ENCODE peak calls at places on chromosomes 7 and 10, in six cellular contexts. L, K, O, P, Z and M are unnamed samples.

GRCh38 chr7:111820621-111821020 is 258.3 kb upstream of the IMMP2L start:
- DNase-seq in P (no peak), L (no peak), O (no peak), K (no peak), Z (no peak), M (no peak)

GRCh38 chr7:120089968-120090367 is 183.0 kb upstream of the KCND2 start:
- DNase-seq in K (no peak), P (no peak), Z (no peak), L (no peak), O (no peak), M (no peak)

GRCh38 chr10:27536437-27536836 is 32.3 kb downstream of the RAB18 start:
- DNase-seq in Z (no peak), K (no peak), P (no peak), O (no peak), L (no peak), M (no peak)

GRCh38 chr7:10360050-10360449 is 613.6 kb upstream of the PHF14 start:
- DNase-seq in Z (no peak), K (no peak), P (no peak), L (no peak), O (no peak), M (no peak)

GRCh38 chr7:92057375-92057774 is 76.9 kb downstream of the CYP51A1 start:
- DNase-seq in P (no peak), O (no peak), L (no peak), Z (peak; percentile 84), K (peak; percentile 25), M (no peak)

GRCh38 chr10:34116220-34116623 is 698.9 kb downstream of the PARD3 start:
- DNase-seq in Z (no peak), P (no peak), K (no peak), O (no peak), L (no peak), M (no peak)

GRCh38 chr10:133388265-133388972 is 5.5 kb upstream of the MTG1 start:
- DNase-seq in K (no peak), Z (no peak), O (no peak), L (peak; percentile 52), P (peak; percentile 52), M (no peak)

GRCh38 chr7:142696456-142697179 is 52.7 kb upstream of the PRSS1 start:
- DNase-seq in Z (no peak), O (no peak), L (no peak), K (no peak), P (no peak), M (no peak)

GRCh38 chr7:130207642-130208041 is at the start of gene SSMEM1:
- DNase-seq in P (no peak), Z (no peak), L (no peak), O (no peak), K (no peak), M (no peak)

GRCh38 chr10:34407227-34407626 is 407.9 kb downstream of the PARD3 start:
- DNase-seq in L (no peak), K (no peak), O (no peak), Z (no peak), P (no peak), M (no peak)

GRCh38 chr7:148664319-148664718 is 34.4 kb upstream of the CUL1 start:
- DNase-seq in L (no peak), Z (no peak), O (no peak), P (peak; percentile 82), K (no peak), M (no peak)

GRCh38 chr7:151883872-151884271 is 7.0 kb upstream of the PRKAG2 start:
- DNase-seq in P (peak; percentile 15), Z (no peak), L (peak; percentile 27), O (no peak), K (no peak), M (no peak)

GRCh38 chr7:139396323-139396951 is 36.7 kb downstream of the LUC7L2 start:
- DNase-seq in O (no peak), L (no peak), Z (no peak), P (no peak), K (no peak), M (no peak)

GRCh38 chr7:151408839-151409554 is 841 bp downstream of the WDR86 start:
- DNase-seq in P (peak; percentile 81), O (peak; percentile 91), Z (no peak), K (peak; percentile 68), L (peak; percentile 68), M (peak; percentile 43)

GRCh38 chr7:25579688-25580075 is 351.4 kb upstream of the NPVF start:
- DNase-seq in O (no peak), Z (no peak), K (no peak), L (no peak), P (no peak), M (no peak)

GRCh38 chr7:108015740-108016139 is 12.8 kb upstream of the LAMB1 start:
- DNase-seq in P (no peak), Z (no peak), K (no peak), O (no peak), L (no peak), M (no peak)

GRCh38 chr7:22154130-22154529 is 202.8 kb downstream of the RAPGEF5 start:
- DNase-seq in K (peak; percentile 71), O (no peak), Z (no peak), P (no peak), L (no peak), M (no peak)

GRCh38 chr10:132467464-132468149 is 70.0 kb upstream of the INPP5A start:
- DNase-seq in L (no peak), P (peak; percentile 81), K (no peak), O (peak; percentile 43), Z (peak; percentile 69), M (no peak)

GRCh38 chr10:76779163-76779820 is 858.3 kb downstream of the KCNMA1 start:
- DNase-seq in P (no peak), O (no peak), L (no peak), Z (no peak), K (peak; percentile 68), M (peak; percentile 22)

GRCh38 chr7:40499718-40500117 is 364.9 kb downstream of the SUGCT start:
- DNase-seq in K (no peak), O (no peak), Z (no peak), L (no peak), P (no peak), M (no peak)

GRCh38 chr7:134892002-134892693 is 94.2 kb upstream of the AGBL3 start:
- DNase-seq in P (no peak), K (peak; percentile 37), Z (no peak), L (no peak), O (no peak), M (no peak)

GRCh38 chr7:107982918-107983389 is 20.0 kb downstream of the LAMB1 start:
- DNase-seq in P (no peak), Z (no peak), K (no peak), O (no peak), L (peak; percentile 82), M (no peak)

GRCh38 chr7:17640730-17641377 is 299.4 kb downstream of the SNX13 start:
- DNase-seq in O (no peak), P (no peak), Z (peak; percentile 42), K (peak; percentile 54), L (no peak), M (peak; percentile 33)

GRCh38 chr7:92880212-92881090 is 44.1 kb upstream of the CDK6 start:
- DNase-seq in K (peak; percentile 62), O (no peak), Z (peak; percentile 24), L (no peak), P (peak; percentile 59), M (peak; percentile 71)

GRCh38 chr7:54802114-54802513 is 43.1 kb upstream of the SEC61G start:
- DNase-seq in Z (no peak), K (no peak), O (no peak), L (no peak), P (no peak), M (no peak)

GRCh38 chr10:118594392-118595063 is 920 bp downstream of the PRLHR start:
- DNase-seq in L (no peak), O (no peak), K (peak; percentile 99), Z (peak; percentile 22), P (peak; percentile 72), M (peak; percentile 83)

GRCh38 chr7:18515067-18515466 is 19.5 kb downstream of the HDAC9 start:
- DNase-seq in L (no peak), O (no peak), P (no peak), Z (no peak), K (no peak), M (no peak)

GRCh38 chr10:16856567-16856966 is 39.3 kb upstream of the RSU1 start:
- DNase-seq in O (no peak), P (no peak), K (peak; percentile 9), L (no peak), Z (no peak), M (no peak)

DNA sequence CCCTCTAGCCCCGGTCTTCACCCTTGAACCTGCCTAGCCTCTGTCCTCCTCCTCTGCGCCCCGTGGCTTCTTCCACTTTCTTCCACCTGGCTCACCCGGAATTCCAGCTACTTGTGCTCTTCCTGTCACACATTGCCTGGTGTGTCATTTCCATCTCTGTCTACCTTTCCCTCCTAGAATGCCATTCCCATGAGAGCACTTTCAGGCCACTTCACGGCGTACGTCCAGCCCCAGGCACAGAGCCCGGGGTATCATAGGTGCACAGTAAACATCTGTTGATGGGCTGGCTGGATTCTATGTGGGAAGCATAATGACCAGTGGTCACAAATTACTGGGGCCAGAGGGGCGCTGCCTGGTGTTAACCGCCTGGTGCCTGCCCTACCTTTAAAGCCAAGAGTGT is 161.3 kb downstream of the CUX1 start:
- DNase-seq in K (no peak), P (no peak), O (no peak), Z (no peak), L (no peak), M (no peak)
- H3K4me1 ChIP-seq in K (no peaks in the 10 kb centered on the region), P (peaks cover 2% of the 10 kb centered on the region), O (no peaks in the 10 kb centered on the region), Z (no peaks in the 10 kb centered on the region), L (no peaks in the 10 kb centered on the region), M (peaks cover 1% of the 10 kb centered on the region)

DNA sequence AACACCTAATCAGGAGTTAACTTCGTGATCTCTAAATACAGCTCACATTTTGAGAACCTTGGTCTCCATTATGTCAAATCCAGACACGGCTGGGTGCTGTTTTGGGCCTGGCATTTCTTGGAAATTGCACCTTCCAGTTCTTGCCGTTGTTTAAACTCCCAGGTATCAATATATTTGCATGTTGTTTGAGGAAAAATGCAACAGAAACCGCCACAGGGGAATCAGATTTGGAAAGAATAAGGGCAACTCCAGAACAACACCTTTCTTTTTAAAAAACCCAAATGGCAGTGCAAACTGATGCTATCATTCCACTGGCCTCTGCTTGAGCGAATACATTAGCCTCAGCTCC is 162.0 kb downstream of the FGFR2 start:
- DNase-seq in Z (no peak), P (no peak), O (no peak), L (no peak), K (no peak), M (no peak)
- H3K4me3 ChIP-seq in Z (no peak overlapping the region), P (no peak overlapping the region), O (no peak overlapping the region), L (no peak overlapping the region), K (peak overlapping the region; percentile 6), M (no peak overlapping the region)

GRCh38 chr10:102674566-102674965 is 30.3 kb downstream of the TRIM8 start:
- DNase-seq in K (peak; percentile 55), L (no peak), Z (no peak), O (no peak), P (no peak), M (no peak)
- H3K4me1 ChIP-seq in K (peaks cover 68% of the 10 kb centered on the region), L (no peaks in the 10 kb centered on the region), Z (peaks cover 21% of the 10 kb centered on the region), O (peaks cover 27% of the 10 kb centered on the region), P (peaks cover 63% of the 10 kb centered on the region), M (peaks cover 10% of the 10 kb centered on the region)

GRCh38 chr7:633381-634018 is 93.0 kb upstream of the DNAAF5 start:
- DNase-seq in Z (no peak), P (peak; percentile 25), L (no peak), O (no peak), K (no peak), M (no peak)
- H3K4me3 ChIP-seq in Z (no peak overlapping the region), P (no peak overlapping the region), L (no peak overlapping the region), O (no peak overlapping the region), K (no peak overlapping the region), M (no peak overlapping the region)

GRCh38 chr7:116222501-116222900 is 12.2 kb downstream of the TES start:
- DNase-seq in P (no peak), K (peak; percentile 40), Z (no peak), O (no peak), L (no peak), M (no peak)
- H3K4me1 ChIP-seq in P (no peaks in the 10 kb centered on the region), K (peaks cover 6% of the 10 kb centered on the region), Z (peaks cover 7% of the 10 kb centered on the region), O (peaks cover 90% of the 10 kb centered on the region), L (no peaks in the 10 kb centered on the region), M (no peaks in the 10 kb centered on the region)

GRCh38 chr7:99579281-99579955 is 18.6 kb upstream of the TMEM225B start:
- DNase-seq in L (no peak), O (no peak), K (no peak), Z (no peak), P (no peak), M (no peak)
- H3K4me3 ChIP-seq in L (peak overlapping the region; percentile 65), O (peak overlapping the region; percentile 81), K (peak overlapping the region; percentile 66), Z (peak overlapping the region; percentile 57), P (peak overlapping the region; percentile 76), M (peak overlapping the region; percentile 29)